ENCODE peak calls at places on chromosomes 7 and 10, in six cellular contexts. I, L, G, X, R and S are unnamed samples.

GRCh38 chr7:27940341-27940740 is 200.4 kb downstream of the TAX1BP1 start:
- DNase-seq in G (no peak), L (no peak), R (no peak), X (no peak), I (no peak), S (no peak)

GRCh38 chr10:127485153-127485857 is 63.8 kb upstream of the NPS start:
- DNase-seq in I (no peak), X (no peak), R (no peak), L (no peak), G (peak), S (no peak)

GRCh38 chr10:62083868-62084267 is 182.4 kb downstream of the ARID5B start:
- DNase-seq in X (no peak), L (peak), G (peak), R (peak), I (no peak), S (peak)

GRCh38 chr7:90816511-90817142 is 220.5 kb downstream of the CDK14 start:
- DNase-seq in L (no peak), X (peak), R (peak), I (no peak), G (peak), S (no peak)

GRCh38 chr10:49058341-49059255 is 56.7 kb downstream of the VSTM4 start:
- DNase-seq in X (no peak), L (no peak), R (no peak), G (no peak), I (no peak), S (no peak)

GRCh38 chr7:152048051-152048450 is 22.6 kb downstream of the GALNT11 start:
- DNase-seq in X (no peak), G (no peak), I (no peak), L (no peak), R (no peak), S (no peak)

GRCh38 chr10:118495499-118495898 is 99.9 kb downstream of the PRLHR start:
- DNase-seq in R (no peak), L (no peak), G (no peak), X (no peak), I (no peak), S (no peak)

GRCh38 chr7:127890726-127891125 is 140.5 kb downstream of the LRRC4 start:
- DNase-seq in X (no peak), R (no peak), L (no peak), I (no peak), G (no peak), S (no peak)

GRCh38 chr7:80640841-80641240 is 2.4 kb downstream of the CD36 start:
- DNase-seq in I (no peak), G (no peak), X (no peak), R (no peak), L (no peak), S (no peak)

GRCh38 chr7:2191026-2191425 is 41.7 kb downstream of the MAD1L1 start:
- DNase-seq in I (no peak), L (no peak), G (no peak), X (no peak), R (no peak), S (no peak)

GRCh38 chr10:22475857-22476600 is 130.7 kb downstream of the SPAG6 start:
- DNase-seq in R (peak), I (no peak), L (no peak), G (peak), X (no peak), S (peak)

GRCh38 chr10:50576245-50576815 is 47.4 kb downstream of the SGMS1 start:
- DNase-seq in X (no peak), G (no peak), I (no peak), L (no peak), R (no peak), S (no peak)

GRCh38 chr7:70446448-70447143 is 685.3 kb upstream of the GALNT17 start:
- DNase-seq in I (no peak), R (no peak), G (no peak), L (no peak), X (no peak), S (no peak)

GRCh38 chr10:78972160-78972946 is 96.4 kb upstream of the ZMIZ1 start:
- DNase-seq in X (no peak), I (peak), G (peak), L (peak), R (peak), S (peak)

GRCh38 chr7:68321076-68321639 is 1277.1 kb upstream of the AUTS2 start:
- DNase-seq in I (peak), L (peak), X (no peak), G (peak), R (peak), S (no peak)

GRCh38 chr10:128545216-128545615 is 419.0 kb upstream of the MKI67 start:
- DNase-seq in R (no peak), X (no peak), L (no peak), I (no peak), G (no peak), S (no peak)

GRCh38 chr10:114024876-114025609 is 18.6 kb upstream of the ADRB1 start:
- DNase-seq in L (no peak), G (peak), I (no peak), R (no peak), X (peak), S (no peak)

GRCh38 chr7:63009771-63010170 is 988.9 kb upstream of the ZNF722 start:
- DNase-seq in L (no peak), I (no peak), G (no peak), X (no peak), R (no peak), S (no peak)

GRCh38 chr10:10499839-10500238 is 517.8 kb upstream of the CELF2 start:
- DNase-seq in R (no peak), X (no peak), I (no peak), G (no peak), L (no peak), S (no peak)

GRCh38 chr10:70749756-70750155 is 35.4 kb downstream of the TBATA start:
- DNase-seq in L (no peak), G (no peak), X (no peak), R (no peak), I (no peak), S (no peak)

GRCh38 chr7:151806204-151806603 is 70.7 kb downstream of the PRKAG2 start:
- DNase-seq in L (peak), I (no peak), G (no peak), X (no peak), R (no peak), S (no peak)

GRCh38 chr7:45007106-45007505 is 7.1 kb downstream of the CCM2 start:
- DNase-seq in G (no peak), I (no peak), L (no peak), R (no peak), X (no peak), S (no peak)

GRCh38 chr10:91887075-91887899 is 22.0 kb downstream of the FGFBP3 start:
- DNase-seq in X (no peak), L (no peak), R (peak), I (no peak), G (peak), S (peak)
- TF ChIP-seq EP300 in X (no peak), L (no peak), R (no peak), I (no peak), G (no peak), S (no peak)

DNA sequence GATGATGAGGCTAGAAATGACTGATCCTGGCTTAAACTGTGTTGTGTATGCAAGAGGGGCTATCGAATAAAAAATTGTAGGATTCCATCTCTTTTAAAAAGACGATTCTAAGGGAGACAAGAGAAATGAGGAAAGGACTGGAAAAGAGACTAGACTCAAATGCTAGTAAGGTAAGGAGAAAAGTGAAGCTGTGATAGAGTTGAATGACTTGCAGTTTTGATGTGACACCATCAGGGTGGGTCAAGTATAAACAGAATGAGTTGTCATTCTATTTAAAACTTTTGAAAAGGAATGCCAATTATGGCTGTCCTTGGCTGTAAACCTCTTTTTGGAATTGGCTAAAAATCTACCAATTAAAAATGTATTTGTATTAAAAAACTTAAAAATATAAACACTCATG is 184.5 kb upstream of the PHF14 start:
- DNase-seq in G (peak), R (no peak), X (no peak), I (no peak), L (no peak), S (no peak)
- TF ChIP-seq EP300 in G (no peak), R (no peak), X (no peak), I (no peak), L (no peak), S (no peak)

GRCh38 chr10:14244801-14245211 is 85.9 kb downstream of the FRMD4A start:
- DNase-seq in G (peak), L (no peak), I (no peak), X (no peak), R (no peak), S (no peak)

GRCh38 chr10:14241196-14241595 is 89.5 kb downstream of the FRMD4A start:
- DNase-seq in I (no peak), G (no peak), L (no peak), X (no peak), R (no peak), S (no peak)

GRCh38 chr10:14236341-14236740 is 94.4 kb downstream of the FRMD4A start:
- DNase-seq in G (no peak), L (no peak), X (no peak), R (no peak), I (no peak), S (no peak)

GRCh38 chr10:14244147-14244546 is 86.6 kb downstream of the FRMD4A start:
- DNase-seq in I (no peak), L (no peak), G (peak), X (no peak), R (no peak), S (no peak)

GRCh38 chr10:14240253-14241189 is 90.2 kb downstream of the FRMD4A start:
- DNase-seq in L (no peak), R (peak), I (no peak), X (no peak), G (peak), S (no peak)
- TF ChIP-seq EP300 in L (no peak), R (no peak), I (no peak), X (no peak), G (no peak), S (no peak)

DNA sequence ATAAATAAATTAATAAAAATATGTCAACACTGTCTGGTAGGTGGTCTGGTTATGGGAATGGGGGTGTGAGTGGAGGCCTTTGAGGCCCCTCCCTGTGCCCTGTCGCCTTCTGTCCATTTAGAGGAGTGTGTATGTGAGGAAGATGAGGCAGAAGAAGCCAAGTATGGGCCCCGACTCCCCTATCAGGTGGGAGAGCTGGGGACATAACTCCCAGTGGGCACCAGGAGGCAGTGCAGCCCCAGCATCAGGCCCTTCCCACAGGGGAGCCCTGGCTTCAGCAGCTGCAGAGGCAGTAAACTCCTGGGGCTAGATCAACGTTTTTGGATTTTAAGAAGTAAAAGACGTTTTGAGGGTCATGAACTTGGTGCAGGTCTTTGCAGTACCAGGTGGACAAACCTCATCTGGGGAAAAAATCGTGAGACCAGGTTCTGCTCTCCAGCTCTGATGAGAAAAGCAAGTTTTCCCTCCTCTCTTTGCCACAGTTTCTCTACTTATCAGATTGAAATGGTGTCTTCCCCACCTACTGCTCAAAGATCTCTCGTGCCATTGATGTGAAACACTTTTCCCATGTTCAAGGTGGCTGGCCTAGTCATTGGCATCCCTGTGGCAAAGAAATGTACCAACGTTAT is 167.8 kb upstream of the EEPD1 start:
- DNase-seq in G (peak), R (peak), L (peak), I (peak), X (no peak), S (peak)
- TF ChIP-seq EP300 in G (no peak), R (no peak), L (no peak), I (no peak), X (no peak), S (no peak)

DNA sequence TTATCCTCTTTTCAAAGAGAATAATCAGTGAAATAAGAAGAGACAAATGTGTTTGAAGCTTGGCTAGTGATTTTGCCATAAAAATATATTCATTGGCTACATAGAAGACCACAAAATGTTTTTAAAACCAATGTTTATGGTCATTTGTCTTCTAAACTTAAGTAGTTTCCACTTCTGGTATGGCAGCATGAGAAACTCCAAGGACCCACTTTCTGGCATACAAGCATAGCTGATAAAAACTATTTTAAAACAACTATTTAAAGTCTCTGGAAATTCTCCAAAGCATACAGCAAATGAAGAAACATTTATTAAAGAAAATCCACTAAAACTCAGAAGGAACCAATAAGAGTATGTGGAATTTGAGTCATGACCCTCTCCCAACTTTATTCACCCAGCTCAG is 89.2 kb upstream of the TOMM7 start:
- DNase-seq in R (no peak), X (no peak), G (no peak), I (no peak), L (no peak), S (no peak)
- TF ChIP-seq EP300 in R (no peak), X (no peak), G (no peak), I (no peak), L (no peak), S (no peak)

GRCh38 chr10:60135020-60135419 is 228.7 kb upstream of the CCDC6 start:
- DNase-seq in X (no peak), G (no peak), R (no peak), I (no peak), L (no peak), S (no peak)
- TF ChIP-seq EP300 in X (no peak), G (no peak), R (no peak), I (no peak), L (no peak), S (no peak)

DNA sequence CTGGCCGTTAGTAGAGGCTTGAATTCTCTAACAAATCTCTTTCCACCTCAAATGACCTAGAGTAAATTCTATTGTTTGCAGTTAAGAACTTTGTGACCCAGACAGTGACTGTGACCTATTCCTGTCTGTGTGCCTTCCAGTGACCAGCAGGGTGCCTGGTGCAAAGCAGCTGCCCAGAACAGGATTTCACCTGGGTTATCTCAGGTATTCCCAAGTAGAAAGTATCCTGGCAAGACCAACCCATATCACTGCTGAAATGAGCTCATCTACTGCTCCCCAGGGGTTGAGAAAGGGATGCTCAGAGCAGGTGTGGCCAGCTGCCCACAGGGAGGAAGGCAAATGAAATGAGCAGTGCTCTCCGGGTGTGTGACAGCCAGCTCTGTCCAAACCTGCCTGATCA is 2.1 kb upstream of the MSMB start:
- DNase-seq in L (no peak), X (no peak), R (no peak), G (no peak), I (no peak), S (no peak)
- TF ChIP-seq EP300 in L (no peak), X (no peak), R (no peak), G (no peak), I (no peak), S (no peak)